ENCODE peak calls at places on chromosomes 12 and 14, in eight cellular contexts. F is foreskin melanocyte; M is germinal center; R is cardiac muscle cell; D is HEK293T; O is CD8-positive, alpha-beta T cell; T is AG04450; K is LoVo. U is an unnamed sample.

GRCh38 chr14:106883218-106883692 is 1356.9 kb downstream of the TMEM121 start:
- DNase-seq in F (no peak), M (no peak), R (no peak), D (no peak), O (peak), T (no peak), K (no peak), U (no peak)

GRCh38 chr12:52057958-52058576 is 6.8 kb downstream of the NR4A1 start:
- DNase-seq in F (no peak), M (no peak), R (no peak), D (no peak), O (no peak), T (no peak), K (no peak), U (no peak)

GRCh38 chr12:79452906-79453305 is 237.9 kb downstream of the PAWR start:
- DNase-seq in F (no peak), M (no peak), R (no peak), D (no peak), O (no peak), T (no peak), K (no peak), U (no peak)

GRCh38 chr14:53954551-53955233 is 1.9 kb downstream of the BMP4 start:
- DNase-seq in F (peak), M (no peak), R (peak), D (no peak), O (no peak), T (no peak), K (peak), U (no peak)

GRCh38 chr12:49059385-49060232 is 985 bp downstream of the KMT2D start:
- DNase-seq in F (no peak), M (peak), R (peak), D (peak), O (peak), T (no peak), K (no peak), U (no peak)

GRCh38 chr14:32618991-32619390 is 289.9 kb downstream of the AKAP6 start:
- DNase-seq in F (no peak), M (no peak), R (no peak), D (no peak), O (no peak), T (no peak), K (no peak), U (no peak)

GRCh38 chr14:95547626-95548327 is 12.9 kb downstream of the GLRX5 start:
- DNase-seq in F (peak), M (no peak), R (peak), D (no peak), O (no peak), T (no peak), K (peak), U (no peak)

GRCh38 chr14:96095581-96096476 is 56.7 kb downstream of the C14orf132 start:
- DNase-seq in F (no peak), M (no peak), R (peak), D (no peak), O (no peak), T (peak), K (no peak), U (no peak)

GRCh38 chr12:79344855-79345840 is 345.6 kb downstream of the PAWR start:
- DNase-seq in F (no peak), M (peak), R (peak), D (peak), O (no peak), T (no peak), K (peak), U (no peak)

GRCh38 chr12:4809013-4809448 is 88.8 kb downstream of the GALNT8 start:
- DNase-seq in F (no peak), M (no peak), R (no peak), D (peak), O (no peak), T (no peak), K (no peak), U (no peak)

GRCh38 chr14:90573385-90574105 is 176.7 kb downstream of the CALM1 start:
- DNase-seq in F (no peak), M (no peak), R (peak), D (no peak), O (no peak), T (no peak), K (no peak), U (no peak)

GRCh38 chr14:104743461-104744380 is 9.2 kb upstream of the SIVA1 start:
- DNase-seq in F (no peak), M (no peak), R (no peak), D (no peak), O (no peak), T (no peak), K (no peak), U (no peak)

GRCh38 chr12:48817957-48818830 is at the start of gene CACNB3:
- DNase-seq in F (no peak), M (peak), R (peak), D (peak), O (peak), T (no peak), K (peak), U (no peak)

GRCh38 chr12:112198120-112198733 is 72.9 kb downstream of the TRAFD1 start:
- DNase-seq in F (no peak), M (peak), R (peak), D (peak), O (peak), T (no peak), K (peak), U (no peak)

GRCh38 chr14:93013368-93013719 is 90.4 kb downstream of the CHGA start:
- DNase-seq in F (no peak), M (no peak), R (peak), D (no peak), O (no peak), T (no peak), K (no peak), U (no peak)

GRCh38 chr12:39816671-39817185 is 197.1 kb upstream of the ABCD2 start:
- DNase-seq in F (no peak), M (no peak), R (no peak), D (no peak), O (no peak), T (no peak), K (no peak), U (peak)

GRCh38 chr12:47576256-47576655 is 129.6 kb downstream of the RPAP3 start:
- DNase-seq in F (no peak), M (no peak), R (no peak), D (no peak), O (no peak), T (no peak), K (no peak), U (no peak)

GRCh38 chr12:121718653-121719239 is 6.2 kb downstream of the TMEM120B start:
- DNase-seq in F (no peak), M (no peak), R (no peak), D (no peak), O (no peak), T (no peak), K (no peak), U (no peak)

GRCh38 chr12:1083086-1083887 is 92.3 kb downstream of the ERC1 start:
- DNase-seq in F (no peak), M (no peak), R (no peak), D (peak), O (no peak), T (no peak), K (no peak), U (no peak)

GRCh38 chr14:68111733-68112270 is 292.2 kb downstream of the RAD51B start:
- DNase-seq in F (no peak), M (no peak), R (no peak), D (no peak), O (no peak), T (no peak), K (no peak), U (no peak)

GRCh38 chr12:96500686-96501085 is 11.3 kb downstream of the CFAP54 start:
- DNase-seq in F (peak), M (no peak), R (peak), D (no peak), O (no peak), T (no peak), K (no peak), U (no peak)

GRCh38 chr12:66965613-66966012 is 286.7 kb upstream of the GRIP1 start:
- DNase-seq in F (no peak), M (no peak), R (no peak), D (no peak), O (no peak), T (no peak), K (no peak), U (no peak)

GRCh38 chr12:103105971-103106597 is 148.6 kb downstream of the ASCL1 start:
- DNase-seq in F (no peak), M (no peak), R (no peak), D (no peak), O (no peak), T (no peak), K (no peak), U (no peak)

GRCh38 chr12:95358111-95359083 is 115.6 kb upstream of the METAP2 start:
- DNase-seq in F (no peak), M (no peak), R (peak), D (no peak), O (no peak), T (no peak), K (no peak), U (no peak)

GRCh38 chr12:50960130-50960529 is 7.8 kb downstream of the HIGD1C start:
- DNase-seq in F (no peak), M (no peak), R (peak), D (no peak), O (no peak), T (no peak), K (no peak), U (no peak)

GRCh38 chr14:95527392-95528002 is 7.4 kb upstream of the GLRX5 start:
- DNase-seq in F (peak), M (peak), R (peak), D (no peak), O (peak), T (no peak), K (peak), U (peak)

GRCh38 chr12:26838888-26839416 is 6.0 kb upstream of the ITPR2 start:
- DNase-seq in F (no peak), M (no peak), R (no peak), D (no peak), O (no peak), T (no peak), K (no peak), U (no peak)

GRCh38 chr12:51202650-51203198 is 15.1 kb downstream of the POU6F1 start:
- DNase-seq in F (no peak), M (no peak), R (no peak), D (no peak), O (no peak), T (no peak), K (no peak), U (no peak)

GRCh38 chr12:26935636-26936378 is 2.0 kb downstream of the INTS13 start:
- DNase-seq in F (no peak), M (no peak), R (no peak), D (no peak), O (no peak), T (no peak), K (no peak), U (no peak)

GRCh38 chr14:63204407-63205280 is at the start of gene RHOJ:
- DNase-seq in F (peak), M (no peak), R (peak), D (no peak), O (no peak), T (no peak), K (no peak), U (no peak)

GRCh38 chr12:20528208-20528607 is 159.9 kb downstream of the PDE3A start:
- DNase-seq in F (no peak), M (no peak), R (no peak), D (no peak), O (no peak), T (no peak), K (no peak), U (no peak)

GRCh38 chr14:68506021-68506644 is 286.7 kb downstream of the ZFP36L1 start:
- DNase-seq in F (peak), M (no peak), R (peak), D (no peak), O (no peak), T (no peak), K (no peak), U (peak)

GRCh38 chr14:56378474-56378873 is 201.1 kb upstream of the TMEM260 start:
- DNase-seq in F (no peak), M (no peak), R (peak), D (no peak), O (no peak), T (peak), K (no peak), U (peak)

GRCh38 chr14:91418387-91419043 is 895 bp upstream of the CCDC88C start:
- DNase-seq in F (peak), M (peak), R (peak), D (peak), O (peak), T (no peak), K (peak), U (no peak)

GRCh38 chr12:116366456-116366776 is 88.9 kb upstream of the MED13L start:
- DNase-seq in F (no peak), M (no peak), R (no peak), D (no peak), O (no peak), T (no peak), K (no peak), U (no peak)

GRCh38 chr14:23447634-23448353 is 12.3 kb upstream of the MYH7 start:
- DNase-seq in F (no peak), M (no peak), R (no peak), D (no peak), O (no peak), T (no peak), K (peak), U (no peak)

GRCh38 chr14:74902941-74903705 is 19.9 kb downstream of the RPS6KL1 start:
- DNase-seq in F (no peak), M (no peak), R (no peak), D (no peak), O (no peak), T (no peak), K (no peak), U (no peak)

GRCh38 chr12:114919479-114919878 is 235.5 kb upstream of the TBX3 start:
- DNase-seq in F (no peak), M (no peak), R (no peak), D (no peak), O (no peak), T (no peak), K (no peak), U (no peak)

GRCh38 chr12:82019533-82019932 is 260.4 kb upstream of the PPFIA2 start:
- DNase-seq in F (peak), M (no peak), R (peak), D (no peak), O (no peak), T (no peak), K (no peak), U (no peak)

U was measured in BJ.